ENCODE peak calls at places on chromosome 7, in seven cellular contexts. Y, R, T, N, G, J and K are unnamed samples.
A peak's percentile ranks its signal among the peaks of the same experiment; 100 is the strongest.

GRCh38 chr7:134907639-134908038 is 78.7 kb upstream of the AGBL3 start:
- DNase-seq in R (no peak), T (no peak), N (peak; percentile 43), Y (no peak), J (no peak), G (no peak), K (no peak)

GRCh38 chr7:129531721-129532120 is 29.4 kb downstream of the SMKR1 start:
- DNase-seq in J (no peak), T (no peak), Y (no peak), N (no peak), G (no peak), R (no peak), K (no peak)

GRCh38 chr7:73988197-73988596 is 39.8 kb upstream of the ELN start:
- DNase-seq in T (no peak), Y (no peak), N (peak; percentile 33), G (no peak), R (no peak), J (no peak), K (no peak)

GRCh38 chr7:148712610-148713330 is 14.1 kb downstream of the CUL1 start:
- DNase-seq in J (no peak), Y (no peak), G (no peak), T (no peak), R (no peak), N (peak; percentile 28), K (no peak)

GRCh38 chr7:44979481-44980392 is 922 bp upstream of the MYO1G start:
- DNase-seq in N (peak; percentile 60), T (no peak), J (peak; percentile 31), G (no peak), Y (no peak), R (no peak), K (no peak)

GRCh38 chr7:66281678-66282593 is 76.8 kb downstream of the TPST1 start:
- DNase-seq in G (no peak), Y (peak; percentile 51), R (peak; percentile 27), J (peak; percentile 96), N (peak; percentile 99), T (peak; percentile 13), K (peak; percentile 95)

GRCh38 chr7:31747553-31747952 is 60.5 kb downstream of the PPP1R17 start:
- DNase-seq in Y (no peak), G (no peak), J (no peak), N (peak; percentile 36), R (peak; percentile 45), T (no peak), K (peak; percentile 62)

GRCh38 chr7:107012691-107013090 is 31.8 kb upstream of the PRKAR2B start:
- DNase-seq in N (no peak), T (no peak), J (no peak), Y (no peak), R (no peak), G (no peak), K (no peak)

GRCh38 chr7:4725014-4725951 is 43.2 kb downstream of the FOXK1 start:
- DNase-seq in N (peak; percentile 96), R (no peak), J (peak; percentile 96), Y (peak; percentile 88), G (peak; percentile 73), T (no peak), K (peak; percentile 60)

GRCh38 chr7:99086944-99087343 is 57.0 kb downstream of the SMURF1 start:
- DNase-seq in Y (no peak), N (no peak), T (no peak), R (no peak), G (no peak), J (no peak), K (no peak)

GRCh38 chr7:129855234-129855673 is 97.5 kb downstream of the UBE2H start:
- DNase-seq in J (peak; percentile 98), G (no peak), R (peak; percentile 43), Y (no peak), N (peak; percentile 91), T (no peak), K (peak; percentile 33)

GRCh38 chr7:10121641-10122040 is 852.0 kb upstream of the PHF14 start:
- DNase-seq in N (no peak), T (no peak), Y (no peak), G (peak; percentile 35), J (no peak), R (no peak), K (no peak)

GRCh38 chr7:130383187-130383980 is 3.1 kb downstream of the CPA1 start:
- DNase-seq in N (no peak), T (no peak), J (no peak), R (no peak), Y (no peak), G (no peak), K (no peak)

GRCh38 chr7:151187409-151188251 is 580 bp upstream of the ASB10 start:
- DNase-seq in Y (no peak), R (no peak), J (no peak), G (no peak), T (no peak), N (no peak), K (no peak)

GRCh38 chr7:26944486-26944885 is 80.1 kb upstream of the SKAP2 start:
- DNase-seq in J (no peak), N (no peak), T (no peak), G (no peak), R (no peak), Y (no peak), K (no peak)

GRCh38 chr7:47088329-47089067 is 493.4 kb downstream of the TNS3 start:
- DNase-seq in N (peak; percentile 85), R (peak; percentile 82), J (peak; percentile 71), G (peak; percentile 87), Y (peak; percentile 67), T (peak; percentile 34), K (peak; percentile 74)

GRCh38 chr7:139118234-139118802 is 8.8 kb upstream of the ZC3HAV1 start:
- DNase-seq in N (peak; percentile 70), R (no peak), J (peak; percentile 63), Y (peak; percentile 46), T (peak; percentile 32), G (no peak), K (peak; percentile 93)

GRCh38 chr7:45681596-45682357 is 107.6 kb downstream of the ADCY1 start:
- DNase-seq in Y (no peak), N (no peak), R (no peak), T (no peak), G (no peak), J (no peak), K (no peak)

GRCh38 chr7:91778416-91778815 is 102.1 kb downstream of the MTERF1 start:
- DNase-seq in N (no peak), R (no peak), T (no peak), J (no peak), Y (no peak), G (peak; percentile 2), K (no peak)

GRCh38 chr7:31663072-31663471 is 23.9 kb upstream of the PPP1R17 start:
- DNase-seq in Y (no peak), G (peak; percentile 53), N (no peak), R (no peak), J (no peak), T (no peak), K (peak; percentile 36)

GRCh38 chr7:131905574-131905973 is 349.1 kb upstream of the PODXL start:
- DNase-seq in J (no peak), G (no peak), N (no peak), T (no peak), R (no peak), Y (no peak), K (no peak)

GRCh38 chr7:79293655-79294142 is 159.8 kb downstream of the MAGI2 start:
- DNase-seq in N (no peak), J (peak; percentile 71), Y (peak; percentile 44), R (peak; percentile 52), T (no peak), G (no peak), K (peak; percentile 96)

GRCh38 chr7:112080441-112080840 is 125.8 kb downstream of the DOCK4 start:
- DNase-seq in R (no peak), J (peak; percentile 95), G (no peak), N (peak; percentile 94), Y (peak; percentile 35), T (no peak), K (peak; percentile 94)

GRCh38 chr7:125046767-125047166 is 117.1 kb upstream of the POT1 start:
- DNase-seq in N (no peak), J (no peak), T (no peak), G (no peak), Y (no peak), R (no peak), K (no peak)

GRCh38 chr7:17845197-17845547 is 95.1 kb downstream of the SNX13 start:
- DNase-seq in Y (no peak), R (no peak), T (no peak), G (no peak), N (no peak), J (no peak), K (no peak)

GRCh38 chr7:17844022-17844421 is 96.3 kb downstream of the SNX13 start:
- DNase-seq in J (no peak), N (no peak), Y (no peak), R (no peak), G (no peak), T (no peak), K (no peak)

GRCh38 chr7:17846935-17847334 is 93.4 kb downstream of the SNX13 start:
- DNase-seq in R (no peak), T (no peak), N (no peak), J (no peak), Y (no peak), G (no peak), K (no peak)

GRCh38 chr7:17844514-17845196 is 95.6 kb downstream of the SNX13 start:
- DNase-seq in G (no peak), J (peak; percentile 2), N (peak; percentile 16), Y (no peak), T (no peak), R (no peak), K (peak; percentile 55)

GRCh38 chr7:17843041-17843440 is 97.3 kb downstream of the SNX13 start:
- DNase-seq in G (no peak), J (no peak), R (no peak), Y (no peak), N (no peak), T (no peak), K (no peak)
- H3K27ac ChIP-seq in G (no peak overlapping the region), J (no peak overlapping the region), R (no peak overlapping the region), Y (no peak overlapping the region), N (no peak overlapping the region), T (no peak overlapping the region), K (no peak overlapping the region)

DNA sequence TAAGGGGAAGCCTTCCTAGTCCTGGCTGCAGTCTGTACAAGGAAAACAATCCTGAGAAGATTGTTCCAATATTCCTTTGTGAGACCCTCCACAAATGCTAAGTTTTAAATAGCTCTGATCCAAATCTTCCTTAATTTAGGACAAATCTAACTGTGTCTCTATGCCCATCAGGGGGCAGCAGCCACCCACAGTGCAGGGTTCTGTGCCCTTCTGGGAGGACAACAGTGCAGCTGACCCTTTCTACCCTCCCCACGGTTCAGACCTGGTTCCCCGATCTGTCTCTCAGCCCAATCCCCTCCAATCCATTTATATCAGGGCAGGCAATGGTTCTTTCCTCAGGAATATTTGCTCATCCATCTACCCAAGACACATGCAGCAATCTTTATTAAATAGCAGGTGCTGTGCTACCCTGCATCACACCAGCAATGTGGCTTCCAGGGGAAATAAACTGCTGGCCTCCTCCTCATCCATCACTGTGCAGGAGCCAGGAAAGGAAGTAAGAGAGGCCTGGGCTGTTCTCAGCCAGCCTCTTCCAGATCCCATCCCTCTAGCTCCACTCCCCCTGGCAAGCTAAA is 4.0 kb upstream of the RBM28 start:
- DNase-seq in J (peak; percentile 63), G (peak; percentile 69), T (peak; percentile 18), Y (peak; percentile 62), N (peak; percentile 68), R (peak; percentile 58), K (peak; percentile 73)
- TF ChIP-seq EZH2 in J (no peak), G (no peak), T (no peak), Y (no peak), N (no peak), R (no peak), K (no peak)

GRCh38 chr7:20013551-20013950 is 203.6 kb downstream of the MACC1 start:
- DNase-seq in T (no peak), G (no peak), N (no peak), R (no peak), Y (no peak), J (no peak), K (no peak)
- H3K4me2 ChIP-seq in T (no peak overlapping the region), G (no peak overlapping the region), N (no peak overlapping the region), R (no peak overlapping the region), Y (no peak overlapping the region), J (no peak overlapping the region), K (no peak overlapping the region)

GRCh38 chr7:50314778-50315177 is 10.3 kb downstream of the IKZF1 start:
- DNase-seq in G (no peak), J (no peak), T (no peak), Y (no peak), N (no peak), R (no peak), K (no peak)
- H3K27ac ChIP-seq in G (no peak overlapping the region), J (no peak overlapping the region), T (no peak overlapping the region), Y (no peak overlapping the region), N (no peak overlapping the region), R (no peak overlapping the region), K (no peak overlapping the region)